ENCODE peak calls at places on chromosome 1, in six cellular contexts. V is tibial nerve, R is GM23248, W is astrocyte, T is uterus, X is transverse colon. I is an unnamed sample. For H3K4me1, the result is how much of the 10 kb centered on the place peaks cover.

GRCh38 chr1:19463204-19463803 is 22.0 kb downstream of the CAPZB start:
- DNase-seq in R (no peak), V (no peak), X (peak), T (no peak), W (no peak), I (peak)

GRCh38 chr1:213669964-213670691 is 317.6 kb upstream of the PROX1 start:
- DNase-seq in R (no peak), W (no peak), T (no peak), V (no peak), X (peak), I (no peak)

GRCh38 chr1:108767708-108768107 is 21.2 kb downstream of the STXBP3 start:
- DNase-seq in W (no peak), X (no peak), R (no peak), V (no peak), T (no peak), I (no peak)

GRCh38 chr1:225694151-225694603 is 41.3 kb upstream of the ENAH start:
- DNase-seq in R (peak), V (no peak), W (peak), X (no peak), T (no peak), I (no peak)

GRCh38 chr1:158604968-158605367 is at the start of gene OR10Z1:
- DNase-seq in T (no peak), V (no peak), W (no peak), R (no peak), X (no peak), I (no peak)

GRCh38 chr1:119660253-119661078 is 12.4 kb upstream of the ZNF697 start:
- DNase-seq in W (no peak), V (no peak), R (no peak), X (no peak), T (no peak), I (no peak)

GRCh38 chr1:95236784-95237575 is 3.0 kb downstream of the RWDD3 start:
- DNase-seq in X (no peak), R (no peak), W (peak), T (no peak), V (no peak), I (no peak)

GRCh38 chr1:26991310-26992116 is 2.0 kb upstream of the TRNP1 start:
- DNase-seq in X (no peak), T (no peak), V (no peak), W (no peak), R (peak), I (no peak)

GRCh38 chr1:58741689-58742553 is 41.9 kb downstream of the JUN start:
- DNase-seq in X (no peak), V (no peak), W (no peak), R (no peak), T (no peak), I (no peak)

GRCh38 chr1:38746966-38747600 is 112.5 kb downstream of the RRAGC start:
- DNase-seq in V (no peak), W (no peak), T (no peak), X (no peak), R (no peak), I (no peak)

GRCh38 chr1:32984090-32984828 is 19.6 kb upstream of the RNF19B start:
- DNase-seq in V (no peak), T (no peak), X (no peak), W (no peak), R (peak), I (no peak)

GRCh38 chr1:64955093-64956066 is 11.0 kb downstream of the JAK1 start:
- DNase-seq in X (peak), T (no peak), W (no peak), V (no peak), R (no peak), I (peak)

GRCh38 chr1:99083338-99083737 is 78.7 kb upstream of the PLPPR5 start:
- DNase-seq in V (no peak), X (no peak), R (no peak), W (no peak), T (no peak), I (no peak)

GRCh38 chr1:84698718-84699117 is 8.5 kb upstream of the SSX2IP start:
- DNase-seq in T (no peak), V (no peak), R (peak), W (peak), X (no peak), I (no peak)

GRCh38 chr1:6770727-6771567 is 14.3 kb upstream of the CAMTA1 start:
- DNase-seq in T (peak), V (no peak), X (no peak), R (peak), W (peak), I (no peak)

GRCh38 chr1:210262897-210263272 is 30.3 kb downstream of the SERTAD4 start:
- DNase-seq in T (no peak), X (no peak), V (peak), W (no peak), R (no peak), I (no peak)

GRCh38 chr1:236515443-236515958 is 8.3 kb upstream of the LGALS8 start:
- DNase-seq in R (no peak), W (no peak), T (no peak), X (no peak), V (no peak), I (no peak)

GRCh38 chr1:2594001-2594640 is 7.5 kb downstream of the PRXL2B start:
- DNase-seq in W (no peak), X (peak), V (no peak), R (peak), T (peak), I (peak)

GRCh38 chr1:65103807-65104206 is 44.2 kb upstream of the AK4 start:
- DNase-seq in V (no peak), W (no peak), X (no peak), R (no peak), T (no peak), I (no peak)

GRCh38 chr1:232511172-232511571 is 118.8 kb downstream of the SIPA1L2 start:
- DNase-seq in V (no peak), T (no peak), X (no peak), W (no peak), R (peak), I (no peak)

GRCh38 chr1:154849645-154850131 is 20.4 kb downstream of the KCNN3 start:
- DNase-seq in X (no peak), V (no peak), W (no peak), R (no peak), T (no peak), I (no peak)

GRCh38 chr1:112841825-112842224 is 114.2 kb downstream of the SLC16A1 start:
- DNase-seq in X (no peak), V (no peak), T (no peak), R (no peak), W (no peak), I (no peak)

GRCh38 chr1:201946224-201946908 is at the start of gene LMOD1:
- DNase-seq in R (peak), X (peak), T (peak), W (peak), V (peak), I (peak)

GRCh38 chr1:154753426-154753825 is 116.7 kb downstream of the KCNN3 start:
- DNase-seq in T (peak), V (no peak), W (no peak), R (no peak), X (no peak), I (no peak)

GRCh38 chr1:29121951-29122661 is 1.6 kb downstream of the TMEM200B start:
- DNase-seq in V (no peak), T (peak), W (no peak), R (peak), X (peak), I (no peak)

GRCh38 chr1:81407463-81407862 is 393.3 kb upstream of the ADGRL2 start:
- DNase-seq in T (no peak), X (no peak), V (no peak), W (no peak), R (no peak), I (no peak)

GRCh38 chr1:179996099-179996498 is 41.5 kb downstream of the CEP350 start:
- DNase-seq in X (no peak), T (no peak), V (no peak), W (no peak), R (no peak), I (no peak)

GRCh38 chr1:179984942-179985341 is 30.3 kb downstream of the CEP350 start:
- DNase-seq in X (no peak), R (no peak), V (no peak), W (no peak), T (no peak), I (no peak)

GRCh38 chr1:179995576-179995975 is 41.0 kb downstream of the CEP350 start:
- DNase-seq in V (no peak), T (no peak), X (no peak), R (no peak), W (peak), I (no peak)

DNA sequence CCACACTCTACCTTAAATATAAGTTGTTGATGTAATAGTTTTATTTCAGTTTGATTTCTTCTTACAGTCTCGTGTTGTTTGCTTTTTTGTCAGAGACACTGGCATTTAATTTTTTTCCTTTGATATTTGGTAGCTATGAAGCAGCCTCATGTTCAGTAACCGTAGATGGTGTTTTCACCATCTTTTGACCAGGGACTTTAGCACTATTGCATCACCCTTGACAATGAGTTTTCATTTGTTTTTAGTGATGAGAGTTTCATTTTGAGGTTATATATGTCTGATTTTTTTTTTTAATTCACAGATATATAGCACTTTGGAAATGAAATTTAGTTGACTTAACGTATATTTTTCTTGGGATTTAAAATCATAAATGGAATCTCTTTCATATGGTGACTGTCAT is 36.2 kb downstream of the CEP350 start:
- DNase-seq in T (no peak), X (no peak), W (no peak), V (no peak), R (no peak), I (no peak)
- H3K4me1 ChIP-seq in T (under half), X (under half), W (under half), V (under half), R (under half), I (under half)

DNA sequence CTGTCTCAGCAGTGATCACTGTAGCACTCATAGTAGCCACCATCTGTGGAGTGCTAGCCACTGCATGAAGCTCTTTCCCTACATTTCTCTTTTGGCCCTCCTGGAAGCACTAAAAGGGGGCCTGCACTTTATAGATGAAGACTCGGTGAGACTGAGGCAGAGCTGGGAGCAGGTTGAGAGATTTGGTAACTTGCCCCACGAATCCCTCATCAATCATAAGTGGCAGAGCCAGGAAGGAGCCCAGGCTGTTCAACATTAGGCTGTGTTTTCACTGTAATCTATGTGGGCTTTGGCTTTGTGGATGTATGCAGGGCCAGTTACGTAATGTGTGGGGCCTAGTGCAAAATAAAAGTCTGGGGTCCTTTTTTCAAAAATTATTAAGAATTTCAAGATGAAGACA is 13.3 kb upstream of the ETV3 start:
- DNase-seq in V (no peak), W (no peak), T (no peak), R (no peak), X (no peak), I (no peak)
- H3K4me1 ChIP-seq in V (under half), W (under half), T (under half), R (under half), X (under half), I (under half)

GRCh38 chr1:31579374-31579773 is 3.1 kb downstream of the TINAGL1 start:
- DNase-seq in R (no peak), X (no peak), T (peak), V (no peak), W (no peak), I (no peak)

GRCh38 chr1:31583082-31583994 is 7.0 kb downstream of the TINAGL1 start:
- DNase-seq in R (no peak), X (no peak), W (no peak), V (no peak), T (peak), I (no peak)

GRCh38 chr1:31581821-31582810 is 5.8 kb downstream of the TINAGL1 start:
- DNase-seq in X (no peak), V (no peak), W (no peak), R (peak), T (no peak), I (no peak)

GRCh38 chr1:31580513-31580870 is 4.2 kb downstream of the TINAGL1 start:
- DNase-seq in X (no peak), W (no peak), V (no peak), R (no peak), T (peak), I (no peak)

GRCh38 chr1:31580891-31581603 is 4.7 kb downstream of the TINAGL1 start:
- DNase-seq in T (no peak), R (no peak), W (no peak), V (no peak), X (no peak), I (no peak)
- H3K4me1 ChIP-seq in T (under half), R (under half), W (under half), V (under half), X (half or more), I (under half)

DNA sequence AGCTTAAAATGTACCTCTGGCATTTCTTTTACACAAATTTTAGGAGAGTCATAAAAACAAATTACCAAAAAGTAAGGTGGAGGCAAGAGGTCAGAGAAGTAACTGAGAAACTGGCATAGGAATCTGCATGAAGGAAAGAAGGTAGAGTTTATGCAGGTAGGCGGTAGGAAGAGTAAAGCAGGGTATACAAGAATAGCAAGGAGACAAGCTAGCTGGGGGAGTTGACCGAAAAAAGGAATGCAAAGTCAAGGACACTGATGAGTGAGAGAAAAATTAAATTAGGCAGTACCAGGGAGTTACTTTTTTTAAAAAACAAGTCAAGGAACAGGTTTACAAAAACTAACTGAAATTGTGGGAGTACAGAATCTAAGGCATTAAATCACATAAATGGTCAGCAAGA is 56.0 kb downstream of the FOXJ3 start:
- DNase-seq in X (no peak), R (no peak), V (no peak), T (no peak), W (no peak), I (no peak)
- H3K4me1 ChIP-seq in X (under half), R (under half), V (under half), T (under half), W (under half), I (under half)

GRCh38 chr1:40701684-40702083 is 10.2 kb downstream of the NFYC start:
- DNase-seq in X (no peak), V (no peak), T (no peak), R (no peak), W (no peak), I (no peak)
- H3K4me1 ChIP-seq in X (under half), V (under half), T (under half), R (under half), W (under half), I (under half)

I was measured in upper lobe of left lung.